ENCODE peak calls at places on chromosomes 11 and 22, in ten cellular contexts. S is ovary, B is fibroblast of mammary gland, G is B cell, L is fibroblast of pulmonary artery, J is RWPE1, V is HFFc6, I is transverse colon, K is AG04450, U is upper lobe of right lung. E is an unnamed sample.
A peak's percentile ranks its signal among the peaks of the same experiment; 100 is the strongest.

GRCh38 chr11:65834202-65834601 is 439 bp downstream of the SNX32 start:
- DNase-seq in V (no peak), G (no peak), I (no peak), L (no peak), U (no peak), B (no peak), S (no peak), J (no peak), K (no peak), E (no peak)

GRCh38 chr11:117083011-117083940 is 15.0 kb downstream of the SIK3 start:
- DNase-seq in G (no peak), I (no peak), B (no peak), S (no peak), K (no peak), V (no peak), J (no peak), U (no peak), L (peak; percentile 49), E (no peak)

GRCh38 chr11:123366924-123367323 is 63.1 kb upstream of the GRAMD1B start:
- DNase-seq in S (no peak), B (no peak), V (no peak), G (no peak), J (no peak), U (no peak), K (no peak), I (no peak), L (no peak), E (no peak)

GRCh38 chr11:65539401-65540289 is 14.8 kb downstream of the SCYL1 start:
- DNase-seq in J (peak; percentile 80), K (no peak), U (no peak), L (no peak), B (no peak), I (peak; percentile 89), V (no peak), G (no peak), S (no peak), E (no peak)

GRCh38 chr11:3126207-3126865 is 38.8 kb downstream of the OSBPL5 start:
- DNase-seq in J (peak; percentile 30), I (peak; percentile 93), B (no peak), K (no peak), U (peak; percentile 73), S (no peak), V (no peak), L (no peak), G (no peak), E (no peak)

GRCh38 chr11:70296681-70297080 is 26.2 kb downstream of the PPFIA1 start:
- DNase-seq in K (no peak), S (no peak), V (no peak), G (no peak), B (no peak), L (no peak), J (no peak), I (no peak), U (no peak), E (no peak)

GRCh38 chr11:78562398-78562797 is 12.3 kb downstream of the NARS2 start:
- DNase-seq in L (peak; percentile 75), G (no peak), J (peak; percentile 27), K (no peak), S (no peak), U (no peak), I (no peak), B (peak; percentile 62), V (peak; percentile 48), E (no peak)

GRCh38 chr11:124934862-124935547 is 842 bp downstream of the HEPACAM start:
- DNase-seq in B (peak; percentile 90), L (peak; percentile 69), G (no peak), I (no peak), S (no peak), J (no peak), V (peak; percentile 78), K (peak; percentile 86), U (no peak), E (no peak)

GRCh38 chr11:72655896-72656464 is 18.2 kb downstream of the PDE2A start:
- DNase-seq in I (no peak), V (no peak), S (no peak), U (no peak), B (no peak), L (no peak), K (no peak), G (no peak), J (no peak), E (no peak)

GRCh38 chr22:30485362-30485988 is 13.7 kb upstream of the SEC14L3 start:
- DNase-seq in U (peak; percentile 84), I (peak; percentile 72), G (peak; percentile 81), B (peak; percentile 48), S (peak; percentile 80), J (peak; percentile 80), K (peak; percentile 8), V (peak; percentile 36), L (peak; percentile 64), E (peak; percentile 66)

GRCh38 chr11:94964934-94965333 is 8.4 kb downstream of the CWC15 start:
- DNase-seq in G (no peak), V (no peak), I (no peak), S (no peak), J (no peak), U (no peak), B (no peak), K (no peak), L (no peak), E (no peak)

GRCh38 chr11:94974178-94974577 is 669 bp downstream of the KDM4D start:
- DNase-seq in K (no peak), G (peak; percentile 6), S (no peak), J (no peak), L (no peak), U (no peak), V (no peak), B (no peak), I (no peak), E (no peak)

GRCh38 chr11:94973099-94973968 is at the start of the genes CWC15 and KDM4D:
- DNase-seq in I (peak; percentile 95), U (peak; percentile 97), G (peak; percentile 94), B (peak; percentile 89), V (peak; percentile 92), K (peak; percentile 69), L (peak; percentile 93), S (peak; percentile 95), J (peak; percentile 98), E (peak; percentile 95)

GRCh38 chr11:94968334-94968958 is 4.9 kb downstream of the CWC15 start:
- DNase-seq in G (no peak), S (no peak), K (no peak), B (peak; percentile 75), L (peak; percentile 67), V (peak; percentile 73), I (no peak), U (no peak), J (peak; percentile 26), E (no peak)
- TF ChIP-seq CTCF in G (peak; percentile 52), S (no peak), K (peak; percentile 74), B (peak; percentile 75), L (peak; percentile 68), V (peak; percentile 90), I (peak; percentile 23), U (peak; percentile 61), J (peak; percentile 68), E (peak; percentile 7)

GRCh38 chr11:33339247-33339646 is 82.1 kb downstream of the HIPK3 start:
- DNase-seq in S (no peak), U (no peak), J (no peak), B (no peak), G (no peak), I (no peak), K (no peak), V (no peak), L (no peak), E (no peak)

GRCh38 chr11:33350287-33350686 is 93.1 kb downstream of the HIPK3 start:
- DNase-seq in J (no peak), G (no peak), U (no peak), B (no peak), S (no peak), V (no peak), L (no peak), I (no peak), K (no peak), E (no peak)

GRCh38 chr11:33347490-33348125 is 90.4 kb downstream of the HIPK3 start:
- DNase-seq in U (no peak), L (no peak), S (no peak), J (no peak), K (no peak), G (peak; percentile 74), V (no peak), I (no peak), B (no peak), E (no peak)

GRCh38 chr11:33344611-33345010 is 87.4 kb downstream of the HIPK3 start:
- DNase-seq in I (no peak), V (no peak), B (peak; percentile 24), K (no peak), G (no peak), J (no peak), U (no peak), S (no peak), L (no peak), E (no peak)
- TF ChIP-seq CTCF in I (no peak), V (peak; percentile 25), B (peak; percentile 5), K (peak; percentile 37), G (no peak), J (no peak), U (peak; percentile 14), S (no peak), L (peak; percentile 10), E (no peak)

DNA sequence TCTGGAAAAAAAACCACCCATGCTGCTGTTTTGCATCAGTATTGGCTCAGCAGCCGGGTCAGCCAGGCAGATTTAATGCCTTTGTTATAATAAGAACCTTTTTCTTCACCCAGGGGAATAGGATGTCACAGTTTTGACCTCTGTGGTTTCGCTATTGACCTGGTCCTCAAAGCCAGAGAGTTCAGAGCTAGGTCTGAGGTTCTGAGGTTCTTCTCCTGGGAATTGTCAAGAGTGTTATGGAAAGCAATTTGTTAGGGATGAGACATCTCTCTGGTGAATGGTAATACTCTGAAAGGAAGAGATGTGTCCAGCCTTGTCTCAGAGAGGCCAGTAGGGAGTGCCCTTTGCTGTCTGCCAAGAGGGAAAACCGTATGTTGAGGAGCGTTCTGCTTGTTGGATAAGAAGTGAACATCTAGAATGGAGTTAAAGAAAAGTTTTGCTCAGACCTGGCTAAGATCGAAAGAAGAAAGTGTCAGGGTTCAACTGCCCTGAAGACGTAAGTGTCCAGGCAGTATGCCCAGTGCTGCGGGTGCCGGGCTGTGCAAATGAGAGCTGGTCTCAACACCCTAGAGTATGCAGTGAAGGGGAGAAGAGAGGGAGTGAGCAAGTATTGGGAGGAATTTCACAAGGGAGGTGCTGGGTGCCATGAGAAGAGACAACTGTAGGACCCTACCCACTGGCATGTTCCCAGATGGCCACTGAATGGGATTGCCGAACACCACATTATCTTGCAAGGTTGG is 150.9 kb upstream of the TTC12 start:
- DNase-seq in I (no peak), B (peak; percentile 73), G (no peak), V (no peak), K (no peak), J (no peak), S (no peak), U (no peak), L (peak; percentile 58), E (no peak)
- TF ChIP-seq CTCF in I (no peak), B (peak; percentile 9), G (no peak), V (no peak), K (no peak), J (no peak), S (no peak), U (no peak), L (peak; percentile 47), E (peak; percentile 34)

DNA sequence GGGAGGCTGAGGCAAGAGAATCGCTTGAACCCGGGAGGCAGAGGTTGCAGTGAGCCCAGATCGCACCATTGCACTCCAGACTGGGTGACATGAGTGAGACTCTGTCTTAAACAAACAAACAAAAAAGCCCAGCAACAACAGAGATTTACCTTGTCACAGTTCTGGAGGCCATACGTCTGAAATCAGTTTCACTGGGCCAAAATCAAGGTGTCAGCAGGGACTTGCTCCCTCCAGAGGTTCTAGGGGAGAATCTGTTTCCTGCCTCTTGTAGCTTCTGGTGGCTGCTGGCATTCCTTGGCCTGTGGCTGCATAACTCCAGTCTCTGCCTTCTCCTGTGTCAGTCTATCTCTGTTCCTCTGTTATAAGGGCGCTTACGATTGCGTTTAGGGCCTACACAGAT is 1.5 kb downstream of the DDX10 start:
- DNase-seq in S (no peak), L (no peak), I (no peak), U (no peak), J (no peak), G (no peak), B (peak; percentile 15), V (no peak), K (no peak), E (no peak)
- TF ChIP-seq CTCF in S (no peak), L (no peak), I (no peak), U (no peak), J (no peak), G (no peak), B (no peak), V (no peak), K (no peak), E (no peak)